ENCODE peak calls at places on chromosomes 11 and 22, in eight cellular contexts. C is endothelial cell of umbilical vein, K is stomach, N is A549, T is heart left ventricle, Z is breast epithelium, R is IMR-90, W is tibial nerve. A is an unnamed sample.
A peak's percentile ranks its signal among the peaks of the same experiment; 100 is the strongest.

GRCh38 chr22:19275104-19275503 is 16.4 kb downstream of the CLTCL1 start:
- DNase-seq in R (no peak), K (no peak), C (no peak), N (no peak), T (no peak), Z (no peak), W (no peak), A (no peak)

GRCh38 chr11:93013646-93014045 is 44.2 kb downstream of the MTNR1B start:
- DNase-seq in N (no peak), Z (no peak), R (peak; percentile 54), C (no peak), W (no peak), T (no peak), K (no peak), A (no peak)

GRCh38 chr22:40381461-40381860 is 11.1 kb downstream of the SGSM3 start:
- DNase-seq in T (no peak), K (no peak), Z (no peak), N (no peak), W (no peak), R (no peak), C (no peak), A (no peak)

GRCh38 chr11:65311197-65311631 is 3.5 kb upstream of the CDC42EP2 start:
- DNase-seq in W (no peak), R (no peak), K (peak; percentile 65), Z (no peak), N (no peak), C (no peak), T (no peak), A (no peak)

GRCh38 chr11:83566948-83567347 is 280.8 kb upstream of the CCDC90B start:
- DNase-seq in C (no peak), Z (no peak), R (peak; percentile 83), T (no peak), N (no peak), W (no peak), K (no peak), A (peak; percentile 16)

GRCh38 chr11:66331542-66332370 is 4.5 kb downstream of the RIN1 start:
- DNase-seq in K (no peak), W (no peak), Z (no peak), R (no peak), N (no peak), C (no peak), T (no peak), A (no peak)

GRCh38 chr11:8325905-8326304 is 62.2 kb upstream of the LMO1 start:
- DNase-seq in Z (peak; percentile 35), W (no peak), R (no peak), T (no peak), C (no peak), K (no peak), N (no peak), A (no peak)

GRCh38 chr11:23555085-23555484 is 694.8 kb upstream of the CCDC179 start:
- DNase-seq in T (no peak), N (no peak), W (no peak), Z (no peak), R (peak; percentile 76), C (peak; percentile 57), K (no peak), A (no peak)

GRCh38 chr11:47495856-47496217 is 46.9 kb upstream of the RAPSN start:
- DNase-seq in K (no peak), W (no peak), C (no peak), N (no peak), R (no peak), Z (no peak), T (no peak), A (no peak)

GRCh38 chr11:57649826-57650738 is at the start of gene YPEL4:
- DNase-seq in N (peak; percentile 79), C (peak; percentile 67), W (no peak), R (peak; percentile 83), T (peak; percentile 62), K (no peak), Z (no peak), A (peak; percentile 57)

GRCh38 chr11:47272706-47273105 is 2.8 kb downstream of the MADD start:
- DNase-seq in C (no peak), R (peak; percentile 30), N (no peak), W (no peak), T (no peak), K (no peak), Z (no peak), A (peak; percentile 41)

GRCh38 chr11:68037481-68038225 is 1.2 kb upstream of the TCIRG1 start:
- DNase-seq in N (no peak), C (no peak), K (peak; percentile 71), T (no peak), R (no peak), Z (no peak), W (no peak), A (no peak)

GRCh38 chr22:31128156-31128555 is 5.4 kb downstream of the INPP5J start:
- DNase-seq in N (no peak), C (no peak), T (no peak), K (no peak), W (no peak), Z (no peak), R (no peak), A (no peak)

GRCh38 chr11:107157809-107158187 is 139.5 kb upstream of the GUCY1A2 start:
- DNase-seq in Z (no peak), N (no peak), C (no peak), K (no peak), T (no peak), R (no peak), W (no peak), A (no peak)

GRCh38 chr11:128926437-128927107 is 16.1 kb downstream of the TP53AIP1 start:
- DNase-seq in R (no peak), Z (no peak), W (no peak), N (no peak), T (no peak), C (no peak), K (no peak), A (no peak)

GRCh38 chr22:30262917-30263741 is 3.5 kb downstream of the OSM start:
- DNase-seq in W (peak; percentile 83), R (peak; percentile 61), T (peak; percentile 75), N (no peak), Z (peak; percentile 79), K (peak; percentile 80), C (peak; percentile 57), A (peak; percentile 90)

GRCh38 chr11:11572386-11572785 is 49.4 kb downstream of the GALNT18 start:
- DNase-seq in T (no peak), C (no peak), K (no peak), R (peak; percentile 59), N (no peak), W (no peak), Z (no peak), A (no peak)

GRCh38 chr11:30581646-30582045 is 4.5 kb downstream of the MPPED2 start:
- DNase-seq in Z (no peak), N (no peak), C (no peak), K (no peak), R (no peak), T (no peak), W (no peak), A (no peak)

GRCh38 chr11:30586251-30587144 is at the start of gene MPPED2:
- DNase-seq in Z (peak; percentile 63), T (peak; percentile 53), C (no peak), R (no peak), N (peak; percentile 49), K (no peak), W (no peak), A (no peak)

GRCh38 chr11:30585892-30586250 is 282 bp downstream of the MPPED2 start:
- DNase-seq in Z (peak; percentile 52), C (no peak), N (no peak), W (no peak), K (no peak), R (no peak), T (peak; percentile 44), A (no peak)

GRCh38 chr11:30583505-30584280 is 2.5 kb downstream of the MPPED2 start:
- DNase-seq in R (no peak), C (no peak), Z (peak; percentile 49), T (peak; percentile 19), W (no peak), K (no peak), N (no peak), A (no peak)

DNA sequence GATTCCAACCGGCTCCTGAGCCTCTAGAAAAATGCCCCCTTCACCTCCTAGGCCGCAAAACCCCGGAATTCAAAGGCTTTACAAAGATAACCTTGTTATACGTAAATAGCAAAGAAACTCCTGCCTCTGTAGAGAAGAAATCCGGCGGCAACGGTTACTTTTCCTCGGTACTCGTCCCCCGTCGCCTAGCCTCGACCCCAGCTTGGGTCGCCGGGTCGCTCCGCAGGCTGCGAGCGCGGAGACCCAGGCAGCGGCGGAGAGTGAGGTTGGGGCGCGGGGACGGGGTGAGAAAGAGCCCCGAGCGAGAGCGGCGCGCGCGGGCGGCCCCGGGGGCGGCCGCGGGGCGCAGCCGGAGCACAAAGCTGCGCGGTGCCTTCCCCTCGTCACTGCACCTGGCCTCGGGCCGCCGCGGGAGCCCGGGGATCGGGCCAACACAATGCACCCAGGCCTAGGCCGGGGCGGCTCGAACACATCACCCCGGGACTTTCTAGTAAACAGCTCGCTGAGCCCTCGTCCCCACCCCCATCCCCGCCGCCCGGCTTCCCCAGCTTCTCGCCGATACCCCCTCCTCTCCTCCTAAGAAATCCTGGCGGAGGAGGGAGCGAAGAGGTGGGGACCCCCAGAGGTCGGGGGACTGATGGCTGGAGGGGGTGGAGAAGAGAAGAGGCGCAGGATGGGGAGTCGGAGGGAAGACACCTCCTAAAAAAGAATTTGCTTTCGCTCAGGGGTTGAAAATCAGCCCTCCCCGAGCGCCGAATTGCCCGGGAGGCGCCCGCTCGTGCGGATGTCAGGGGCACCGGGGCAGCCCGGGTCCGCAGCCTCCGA is 874 bp downstream of the MPPED2 start:
- DNase-seq in K (peak; percentile 28), N (peak; percentile 3), W (no peak), T (peak; percentile 43), C (no peak), R (no peak), Z (peak; percentile 54), A (no peak)
- H3K4me3 ChIP-seq in K (peak overlapping the region; percentile 71), N (peak overlapping the region; percentile 84), W (peak overlapping the region; percentile 74), T (peak overlapping the region; percentile 87), C (no peak overlapping the region), R (peak overlapping the region; percentile 29), Z (peak overlapping the region; percentile 76), A (no peak overlapping the region)

GRCh38 chr11:1920909-1921575 is 1.5 kb downstream of the TNNT3 start:
- DNase-seq in K (no peak), C (no peak), N (no peak), R (no peak), W (no peak), T (no peak), Z (no peak), A (no peak)
- TF ChIP-seq CTCF in K (no peak), C (no peak), N (no peak), R (no peak), W (no peak), T (no peak), Z (no peak), A (no peak)

DNA sequence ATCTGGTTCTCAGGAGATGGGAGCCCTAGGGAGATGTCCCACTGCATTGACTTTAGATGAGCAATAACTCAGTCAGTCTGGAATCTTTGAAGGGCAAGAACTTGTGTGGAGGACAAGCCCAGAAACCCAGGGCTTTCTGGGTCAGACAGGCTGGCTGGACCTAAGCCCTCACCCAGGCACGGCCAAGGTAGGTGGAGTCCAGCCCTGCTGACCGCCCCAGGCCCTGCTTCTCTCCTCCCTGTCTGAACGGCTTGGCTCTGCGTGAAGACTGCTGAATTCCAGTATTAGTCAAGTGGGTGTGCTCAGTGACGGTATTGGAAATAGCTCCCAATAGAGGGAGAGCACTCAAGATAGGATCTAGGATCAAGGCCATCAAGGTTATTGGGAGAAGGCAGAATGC is 6.1 kb downstream of the CXCR5 start:
- DNase-seq in Z (peak; percentile 91), C (no peak), R (no peak), T (peak; percentile 71), N (no peak), K (no peak), W (no peak), A (no peak)
- TF ChIP-seq POLR2A in Z (no peak), C (no peak), R (no peak), T (no peak), N (no peak), K (no peak), W (no peak), A (no peak)

GRCh38 chr11:73524774-73525173 is 73.1 kb downstream of the FAM168A start:
- DNase-seq in W (no peak), R (no peak), Z (no peak), T (no peak), C (no peak), K (no peak), N (no peak), A (no peak)
- H3K4me3 ChIP-seq in W (no peak overlapping the region), R (no peak overlapping the region), Z (no peak overlapping the region), T (no peak overlapping the region), C (no peak overlapping the region), K (no peak overlapping the region), N (no peak overlapping the region), A (no peak overlapping the region)

A was measured in NB4.